ENCODE peak calls at places on chromosome 12, in four cellular contexts. E is K562, K is HCT116, B is HepG2. U is an unnamed sample.

GRCh38 chr12:91813701-91814100 is 331.9 kb downstream of the BTG1 start:
- DNase-seq in E (no peak), K (no peak), B (no peak), U (no peak)

GRCh38 chr12:95710386-95710785 is 80.2 kb downstream of the NTN4 start:
- DNase-seq in E (no peak), K (no peak), B (no peak), U (no peak)

GRCh38 chr12:31201382-31201781 is 124.6 kb downstream of the SINHCAF start:
- DNase-seq in E (no peak), K (no peak), B (no peak), U (no peak)

GRCh38 chr12:50220357-50221061 is 53.3 kb upstream of the CERS5 start:
- DNase-seq in E (peak; percentile 54), K (no peak), B (no peak), U (no peak)

GRCh38 chr12:5003025-5003666 is 40.5 kb upstream of the KCNA5 start:
- DNase-seq in E (peak; percentile 30), K (peak; percentile 43), B (peak; percentile 33), U (peak; percentile 69)

GRCh38 chr12:83843531-83843930 is 1069.1 kb downstream of the SLC6A15 start:
- DNase-seq in E (no peak), K (no peak), B (no peak), U (no peak)

GRCh38 chr12:116662612-116663144 is 75.2 kb downstream of the SPRING1 start:
- DNase-seq in E (no peak), K (no peak), B (peak; percentile 52), U (no peak)

GRCh38 chr12:130286041-130286440 is 51.6 kb upstream of the PIWIL1 start:
- DNase-seq in E (peak; percentile 24), K (no peak), B (peak; percentile 11), U (no peak)

GRCh38 chr12:131620520-131620919 is 90.4 kb upstream of the SFSWAP start:
- DNase-seq in E (peak; percentile 45), K (no peak), B (no peak), U (no peak)

GRCh38 chr12:102474438-102475064 is 5.8 kb downstream of the IGF1 start:
- DNase-seq in E (peak; percentile 83), K (peak; percentile 26), B (no peak), U (no peak)

GRCh38 chr12:116626153-116626552 is 67.0 kb downstream of the MAP1LC3B2 start:
- DNase-seq in E (peak; percentile 33), K (no peak), B (no peak), U (no peak)

GRCh38 chr12:107912421-107913004 is 138.0 kb downstream of the ASCL4 start:
- DNase-seq in E (peak; percentile 84), K (peak; percentile 28), B (no peak), U (no peak)

GRCh38 chr12:79959484-79959883 is 24.6 kb upstream of the PPP1R12A start:
- DNase-seq in E (no peak), K (no peak), B (no peak), U (no peak)
- TF ChIP-seq TCF7L2 in E (no peak), K (no peak), B (no peak), U (no peak)

DNA sequence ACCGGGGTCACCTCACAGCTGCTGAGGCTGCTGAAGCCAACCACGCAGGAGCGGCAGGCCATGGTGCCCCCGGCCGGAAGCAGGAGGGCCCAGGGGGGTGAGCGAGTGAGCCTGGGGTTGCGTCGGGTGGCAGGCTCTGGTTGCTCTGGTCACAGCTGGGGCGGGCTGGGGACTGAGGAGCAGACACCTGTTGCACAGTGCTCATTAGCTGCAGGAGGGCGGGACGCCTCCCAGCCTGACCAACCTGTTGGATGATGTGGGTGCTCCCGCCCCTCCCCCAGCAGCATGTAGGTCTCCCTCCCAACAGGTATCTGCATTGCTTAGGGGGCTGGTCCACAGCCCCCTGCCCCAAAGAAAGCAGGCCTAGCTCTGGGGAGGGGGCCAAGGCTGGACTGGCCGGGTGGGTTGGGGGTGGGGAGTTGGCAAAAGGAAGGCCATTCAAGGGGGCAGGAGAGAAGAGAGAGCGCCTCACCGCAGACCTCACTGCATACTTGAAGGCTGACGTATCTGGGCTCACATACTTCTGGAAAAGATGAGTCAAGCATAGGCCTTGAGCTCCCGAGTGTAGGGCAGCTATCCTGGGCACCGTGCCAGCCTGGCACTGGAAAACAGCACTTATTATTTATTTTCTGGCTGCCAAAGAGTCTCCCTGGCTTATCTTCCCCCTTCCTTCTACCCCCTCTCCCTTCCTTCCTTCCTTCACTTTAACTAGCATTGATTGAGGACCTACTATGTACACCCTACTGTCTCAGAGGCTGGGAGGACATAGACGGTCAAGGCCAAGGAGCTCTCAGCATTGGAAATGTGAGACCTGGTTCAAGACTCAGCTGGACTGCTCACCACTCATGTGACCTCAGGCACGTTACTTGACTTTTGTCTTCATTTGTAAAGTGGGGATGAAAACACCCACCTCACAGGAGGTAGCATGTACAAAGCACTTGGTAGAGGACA is at the start of gene KRT80:
- DNase-seq in E (no peak), K (peak; percentile 97), B (peak; percentile 86), U (peak; percentile 96)
- TF ChIP-seq SIN3A in E (no peak), K (no peak), B (no peak), U (no peak)

DNA sequence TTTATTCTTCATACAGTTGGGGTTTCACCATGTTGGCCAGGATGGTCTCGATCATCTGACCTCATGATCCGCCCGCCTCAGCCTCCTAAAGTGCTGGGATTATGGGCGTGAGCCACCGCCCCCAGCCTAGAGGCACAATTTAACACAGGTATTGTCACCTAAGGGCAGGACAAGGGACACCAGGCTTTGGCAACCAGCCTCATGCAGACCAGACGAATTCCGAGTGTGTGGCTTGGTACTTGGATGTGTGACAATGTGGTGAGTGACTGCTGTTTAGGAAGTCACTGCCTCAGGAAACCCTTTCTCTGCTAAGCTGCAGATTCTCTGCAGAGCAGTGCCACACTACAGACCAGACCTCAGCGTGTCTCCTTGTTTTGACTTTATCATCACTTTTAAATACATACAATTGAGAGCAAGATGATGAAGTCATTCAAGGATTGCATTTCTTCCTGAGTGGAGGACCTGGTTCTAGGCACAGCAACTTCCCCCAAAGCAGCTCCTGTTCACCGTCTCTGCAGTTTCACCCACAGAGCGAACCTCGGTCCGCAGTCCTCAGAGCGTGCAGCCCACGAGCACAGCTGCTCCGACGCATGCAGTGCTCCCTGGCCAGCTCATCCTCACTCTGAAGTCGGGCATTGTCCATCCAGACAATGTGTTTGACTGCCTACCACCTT is 235.1 kb downstream of the CHST11 start:
- DNase-seq in E (no peak), K (no peak), B (no peak), U (no peak)
- TF ChIP-seq TCF7L2 in E (no peak), K (no peak), B (no peak), U (no peak)

DNA sequence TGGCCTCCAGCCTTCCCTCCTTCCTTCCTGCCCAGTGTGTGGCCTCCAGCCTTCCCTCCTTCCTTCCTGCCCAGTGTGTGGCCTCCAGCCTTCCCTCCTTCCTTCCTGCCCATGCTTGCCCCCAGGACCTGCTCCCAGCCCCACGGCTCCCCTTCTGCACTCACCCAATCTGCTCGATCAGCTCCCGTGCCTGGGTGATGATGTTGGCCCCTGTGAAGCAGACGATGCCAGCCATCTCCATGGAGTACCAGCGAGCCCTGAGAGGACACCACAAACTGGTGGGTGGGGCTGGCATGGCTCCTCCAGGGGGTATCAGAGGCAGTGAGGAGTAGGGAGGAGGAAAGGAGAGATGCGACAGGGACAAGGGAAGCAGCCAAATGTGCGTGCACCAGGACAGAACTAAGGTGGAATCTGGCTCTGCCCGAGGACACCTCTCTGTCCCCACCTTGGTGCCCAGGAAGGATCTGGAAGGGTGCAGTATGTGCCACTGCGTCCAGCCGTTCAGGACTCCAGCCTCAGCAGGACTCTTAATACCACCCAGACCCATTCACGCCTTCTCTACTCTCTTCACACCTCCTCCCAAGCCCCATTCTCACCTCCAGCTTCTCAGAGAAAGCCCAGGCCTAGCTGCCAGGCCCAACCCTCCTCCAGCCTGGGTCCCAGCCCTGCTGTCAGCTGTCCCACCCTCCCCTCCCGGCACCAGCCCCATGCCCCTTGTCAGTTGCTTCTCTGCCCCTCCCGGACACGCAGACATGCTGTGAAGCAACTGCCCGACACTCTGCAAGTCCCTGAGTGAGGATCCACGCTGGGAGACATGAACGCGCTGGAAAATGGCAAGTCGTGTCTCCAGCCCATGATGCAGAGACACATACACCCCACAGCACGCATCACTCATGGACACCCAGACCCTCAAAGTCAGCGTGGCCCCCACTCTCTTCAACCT is 22.7 kb downstream of the POLE start:
- DNase-seq in E (no peak), K (no peak), B (no peak), U (no peak)
- TF ChIP-seq SIN3A in E (no peak), K (no peak), B (no peak), U (no peak)

DNA sequence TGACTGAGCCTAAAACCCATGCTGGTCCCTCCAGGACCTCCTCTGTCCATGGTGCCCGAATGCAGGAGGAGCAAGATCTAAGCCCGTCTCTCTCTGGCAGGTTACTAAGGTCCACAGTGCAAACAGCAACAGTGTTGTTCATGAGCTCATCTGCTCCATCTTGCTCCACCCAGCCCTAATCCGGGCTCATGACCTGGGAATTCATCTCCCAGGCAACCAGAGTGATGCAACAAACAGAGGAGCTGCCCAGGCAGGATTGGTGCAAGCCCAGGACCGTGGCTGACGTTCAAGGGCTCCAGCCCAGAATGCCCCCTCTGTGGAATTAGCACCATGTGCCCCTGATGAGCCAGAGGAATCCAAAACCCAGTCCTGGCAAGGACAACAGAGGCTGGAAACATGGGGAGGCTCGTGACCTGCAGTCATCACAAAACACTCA is 29.9 kb downstream of the HSPB8 start:
- DNase-seq in E (no peak), K (no peak), B (peak; percentile 33), U (no peak)
- TF ChIP-seq TCF7L2 in E (no peak), K (no peak), B (no peak), U (no peak)

GRCh38 chr12:2754208-2754607 is 40.6 kb upstream of the FKBP4 start:
- DNase-seq in E (no peak), K (no peak), B (no peak), U (no peak)
- TF ChIP-seq SIN3A in E (no peak), K (no peak), B (no peak), U (no peak)

GRCh38 chr12:47080725-47081502 is 1.2 kb upstream of the AMIGO2 start:
- DNase-seq in E (peak; percentile 64), K (no peak), B (no peak), U (no peak)
- TF ChIP-seq TCF7L2 in E (no peak), K (no peak), B (no peak), U (no peak)

DNA sequence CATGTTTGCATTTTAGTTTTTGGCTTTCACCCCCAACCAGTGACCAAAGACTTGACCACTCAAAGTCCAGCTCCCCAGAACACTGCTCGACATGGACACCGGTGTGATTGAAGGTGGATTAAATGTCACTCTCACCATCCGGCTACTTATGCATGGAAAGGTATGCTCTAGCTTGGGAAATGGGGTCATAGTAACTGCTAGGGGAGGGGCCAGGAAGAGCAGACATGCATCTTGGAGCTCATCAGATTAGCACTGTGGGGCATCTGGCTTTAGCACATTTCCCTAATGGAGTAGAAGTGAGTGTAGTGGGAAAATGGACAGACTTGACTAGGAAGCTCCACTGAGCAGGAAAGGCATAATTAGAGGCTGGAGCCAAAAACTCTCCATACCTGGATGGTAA is 2.8 kb downstream of the PCBP2 start:
- DNase-seq in E (no peak), K (no peak), B (no peak), U (no peak)
- TF ChIP-seq SIN3A in E (no peak), K (no peak), B (no peak), U (no peak)

U was measured in Panc1.